ENCODE peak calls at places on chromosomes 5 and 9, in ten cellular contexts. U is gastrocnemius medialis; A is prostate gland; B is K562; X is choroid plexus epithelial cell; L is left ventricle myocardium inferior; G is astrocyte; F is uterus; Y is CD8-positive, alpha-beta T cell; Q is BJ. O is an unnamed sample.
A peak's percentile ranks its signal among the peaks of the same experiment; 100 is the strongest.

GRCh38 chr9:133945314-133945975 is 46.7 kb downstream of the VAV2 start:
- DNase-seq in U (no peak), A (no peak), B (no peak), X (no peak), L (peak; percentile 6), G (no peak), F (no peak), Y (no peak), Q (no peak), O (no peak)

GRCh38 chr5:1163879-1164278 is 37.5 kb upstream of the SLC6A19 start:
- DNase-seq in U (no peak), A (no peak), B (no peak), X (no peak), L (no peak), G (no peak), F (no peak), Y (no peak), Q (no peak), O (no peak)

GRCh38 chr5:4387295-4387694 is 752.8 kb upstream of the ADAMTS16 start:
- DNase-seq in U (no peak), A (no peak), B (no peak), X (peak; percentile 0), L (no peak), G (peak; percentile 53), F (no peak), Y (no peak), Q (no peak), O (peak; percentile 82)

GRCh38 chr5:1762121-1762877 is 37.3 kb downstream of the MRPL36 start:
- DNase-seq in U (no peak), A (no peak), B (no peak), X (no peak), L (no peak), G (no peak), F (peak; percentile 4), Y (no peak), Q (no peak), O (no peak)

GRCh38 chr9:22813520-22813919 is 366.9 kb downstream of the DMRTA1 start:
- DNase-seq in U (no peak), A (no peak), B (no peak), X (peak; percentile 1), L (no peak), G (peak; percentile 3), F (no peak), Y (no peak), Q (no peak), O (peak; percentile 46)

GRCh38 chr5:119630752-119631440 is 1.5 kb downstream of the FAM170A start:
- DNase-seq in U (no peak), A (no peak), B (no peak), X (no peak), L (no peak), G (no peak), F (no peak), Y (no peak), Q (no peak), O (no peak)

GRCh38 chr9:68997676-68998075 is 16.2 kb downstream of the PRKACG start:
- DNase-seq in U (no peak), A (no peak), B (no peak), X (no peak), L (no peak), G (no peak), F (no peak), Y (no peak), Q (no peak), O (no peak)

GRCh38 chr5:149442563-149443182 is 63.6 kb upstream of the IL17B start:
- DNase-seq in U (peak; percentile 62), A (peak; percentile 74), B (peak; percentile 79), X (peak; percentile 74), L (peak; percentile 85), G (no peak), F (peak; percentile 90), Y (peak; percentile 83), Q (no peak), O (peak; percentile 76)

GRCh38 chr9:33227741-33228140 is 12.2 kb upstream of the SPINK4 start:
- DNase-seq in U (no peak), A (no peak), B (no peak), X (no peak), L (no peak), G (no peak), F (no peak), Y (no peak), Q (no peak), O (no peak)

GRCh38 chr9:33228606-33229005 is 11.4 kb upstream of the SPINK4 start:
- DNase-seq in U (no peak), A (no peak), B (no peak), X (no peak), L (no peak), G (no peak), F (no peak), Y (no peak), Q (no peak), O (no peak)

GRCh38 chr9:33230756-33231691 is 8.9 kb upstream of the SPINK4 start:
- DNase-seq in U (no peak), A (no peak), B (no peak), X (peak; percentile 27), L (no peak), G (no peak), F (no peak), Y (no peak), Q (no peak), O (no peak)

GRCh38 chr9:33227013-33227398 is 13.0 kb upstream of the SPINK4 start:
- DNase-seq in U (no peak), A (no peak), B (no peak), X (no peak), L (peak; percentile 31), G (no peak), F (no peak), Y (no peak), Q (no peak), O (no peak)

GRCh38 chr9:33229359-33230120 is 10.4 kb upstream of the SPINK4 start:
- DNase-seq in U (no peak), A (peak; percentile 97), B (no peak), X (no peak), L (no peak), G (no peak), F (no peak), Y (no peak), Q (no peak), O (no peak)
- TF ChIP-seq CTCF in U (no peak), A (peak; percentile 94), B (peak; percentile 48), X (no peak), L (no peak), G (no peak), F (no peak), Y (no peak), Q (no peak), O (peak; percentile 5)

DNA sequence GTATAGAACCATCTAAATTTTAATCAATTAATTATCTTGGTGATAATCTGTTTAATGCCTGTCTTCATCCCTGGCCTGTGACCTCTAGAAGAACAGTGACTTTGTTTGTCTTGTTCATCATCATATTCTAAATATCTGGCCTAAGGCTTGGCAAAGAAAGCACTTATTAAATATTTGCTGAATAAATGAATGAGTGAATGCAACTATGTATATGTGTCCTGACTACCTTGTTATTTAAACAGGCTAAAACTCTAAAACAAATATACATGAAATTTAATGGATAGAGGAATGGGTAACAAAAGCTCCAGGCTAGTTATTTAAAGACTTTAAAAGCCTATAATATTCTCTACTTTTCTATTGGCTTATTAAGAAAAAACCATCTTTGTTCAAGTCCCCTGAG is 91.7 kb upstream of the CER1 start:
- DNase-seq in U (no peak), A (no peak), B (no peak), X (no peak), L (no peak), G (no peak), F (no peak), Y (no peak), Q (no peak), O (no peak)
- H3K4me3 ChIP-seq in U (no peak overlapping the region), A (no peak overlapping the region), B (no peak overlapping the region), X (no peak overlapping the region), L (no peak overlapping the region), G (no peak overlapping the region), F (no peak overlapping the region), Y (no peak overlapping the region), Q (no peak overlapping the region), O (no peak overlapping the region)

GRCh38 chr9:88075966-88076285 is 62.3 kb downstream of the SPATA31C2 start:
- DNase-seq in U (no peak), A (no peak), B (no peak), X (peak; percentile 70), L (no peak), G (no peak), F (no peak), Y (no peak), Q (no peak), O (no peak)
- TF ChIP-seq CTCF in U (no peak), A (peak; percentile 18), B (no peak), X (peak; percentile 20), L (no peak), G (no peak), F (no peak), Y (no peak), Q (no peak), O (no peak)

GRCh38 chr9:21580636-21581353 is 98.7 kb upstream of the IFNE start:
- DNase-seq in U (no peak), A (peak; percentile 34), B (no peak), X (peak; percentile 65), L (no peak), G (peak; percentile 74), F (no peak), Y (no peak), Q (no peak), O (no peak)

GRCh38 chr9:21574261-21574660 is 92.1 kb upstream of the IFNE start:
- DNase-seq in U (no peak), A (no peak), B (no peak), X (no peak), L (no peak), G (no peak), F (no peak), Y (no peak), Q (no peak), O (no peak)

GRCh38 chr9:21579743-21580142 is 97.6 kb upstream of the IFNE start:
- DNase-seq in U (no peak), A (no peak), B (no peak), X (no peak), L (no peak), G (no peak), F (no peak), Y (no peak), Q (no peak), O (no peak)

GRCh38 chr9:21579209-21579608 is 97.1 kb upstream of the IFNE start:
- DNase-seq in U (no peak), A (no peak), B (no peak), X (peak; percentile 73), L (no peak), G (peak; percentile 82), F (no peak), Y (peak; percentile 66), Q (no peak), O (no peak)

DNA sequence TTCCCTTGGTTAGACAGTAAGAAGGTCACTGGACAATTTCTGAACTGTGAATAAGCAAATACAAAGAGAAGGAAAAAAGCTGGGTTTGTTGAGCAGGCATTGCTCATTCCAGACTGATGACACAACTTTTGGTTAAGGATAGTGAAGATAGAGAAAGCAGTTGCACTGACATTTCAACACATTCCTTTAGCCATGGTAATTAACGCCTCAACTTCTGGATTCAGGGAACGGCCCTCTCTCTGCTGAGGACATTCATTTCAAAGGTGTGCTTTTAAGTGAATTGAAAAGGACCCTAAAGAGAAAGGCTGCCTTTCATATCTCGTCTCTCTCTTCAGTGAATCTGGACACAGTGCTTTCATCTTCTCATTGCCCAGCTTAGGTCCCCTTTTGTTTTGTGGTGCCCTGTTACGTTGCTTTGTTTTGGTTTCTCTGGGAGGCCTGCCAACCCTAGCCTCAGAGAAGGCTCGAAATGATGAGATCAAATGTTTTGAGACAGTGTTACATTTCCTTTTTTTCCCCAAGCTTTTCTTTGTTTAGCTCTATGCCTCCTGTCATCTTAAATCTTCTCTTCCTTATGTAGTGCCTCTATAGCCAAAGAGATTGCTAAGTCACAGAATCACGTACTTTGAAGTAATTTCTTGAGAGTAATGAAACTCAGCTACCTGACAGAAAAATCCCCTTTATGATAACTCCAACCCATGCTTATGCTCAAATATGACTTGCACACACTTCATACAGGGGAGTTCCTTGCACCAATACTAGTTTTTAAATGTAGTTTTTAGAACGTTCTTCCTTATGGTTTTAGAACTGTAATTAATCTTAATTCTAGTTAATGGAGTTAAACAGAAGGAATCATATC is 94.4 kb upstream of the IFNE start:
- DNase-seq in U (no peak), A (no peak), B (no peak), X (peak; percentile 97), L (no peak), G (peak; percentile 98), F (no peak), Y (no peak), Q (peak; percentile 70), O (peak; percentile 89)
- H3K4me3 ChIP-seq in U (no peak overlapping the region), A (no peak overlapping the region), B (no peak overlapping the region), X (peak overlapping the region; percentile 38), L (no peak overlapping the region), G (peak overlapping the region; percentile 49), F (no peak overlapping the region), Y (no peak overlapping the region), Q (peak overlapping the region; percentile 3), O (peak overlapping the region; percentile 31)

O was measured in fibroblast of mammary gland.